ENCODE peak calls at places on chromosomes 7 and 10, in six cellular contexts. R is AG04449, Y is nephron progenitor cell, A is NCI-H2029, G is ELR, Z is right lobe of liver. M is an unnamed sample.

GRCh38 chr7:135757719-135758411 is 9.3 kb upstream of the FAM180A start:
- DNase-seq in R (no peak), Y (no peak), A (no peak), G (peak; percentile 38), Z (no peak), M (no peak)

GRCh38 chr10:49324711-49325110 is 25.7 kb downstream of the C10orf71 start:
- DNase-seq in R (no peak), Y (no peak), A (no peak), G (peak; percentile 27), Z (no peak), M (no peak)

GRCh38 chr7:8277394-8277982 is 15.5 kb upstream of the ICA1 start:
- DNase-seq in R (no peak), Y (no peak), A (peak; percentile 43), G (no peak), Z (no peak), M (no peak)

GRCh38 chr7:111098011-111098925 is 7.3 kb downstream of the LRRN3 start:
- DNase-seq in R (no peak), Y (peak; percentile 26), A (no peak), G (peak; percentile 33), Z (no peak), M (peak; percentile 60)

GRCh38 chr10:69896601-69897000 is 94.9 kb downstream of the COL13A1 start:
- DNase-seq in R (no peak), Y (no peak), A (no peak), G (no peak), Z (no peak), M (no peak)

GRCh38 chr7:94258856-94259255 is 135.8 kb upstream of the COL1A2 start:
- DNase-seq in R (no peak), Y (peak; percentile 4), A (no peak), G (no peak), Z (no peak), M (no peak)

GRCh38 chr7:29723599-29723998 is 82.7 kb upstream of the WIPF3 start:
- DNase-seq in R (peak; percentile 19), Y (no peak), A (no peak), G (peak; percentile 11), Z (no peak), M (no peak)

GRCh38 chr7:114856625-114857024 is 65.3 kb upstream of the MDFIC start:
- DNase-seq in R (no peak), Y (no peak), A (no peak), G (peak; percentile 38), Z (no peak), M (no peak)

GRCh38 chr10:88395677-88396076 is 187.4 kb downstream of the RNLS start:
- DNase-seq in R (no peak), Y (no peak), A (no peak), G (peak; percentile 34), Z (no peak), M (no peak)

GRCh38 chr10:112209534-112210200 is 26.1 kb upstream of the GPAM start:
- DNase-seq in R (no peak), Y (no peak), A (no peak), G (peak; percentile 57), Z (no peak), M (no peak)